ENCODE peak calls at places on chromosomes 16 and 17, in eight cellular contexts. Q is dermis blood vessel endothelial cell; H is anterior cingulate cortex; L is caudate nucleus; J is GM19239; U is esophagus squamous epithelium; I is retina; B is activated CD8-positive, alpha-beta memory T cell treated with anti-CD3 and anti-CD28 coated beads for 1 hour. Y is an unnamed sample.

GRCh38 chr16:22161999-22162657 is at the start of gene SDR42E2:
- DNase-seq in Q (no peak), U (no peak), I (no peak), L (no peak), B (peak; percentile 27), H (no peak), J (peak; percentile 30), Y (peak; percentile 59)

GRCh38 chr17:58325289-58325726 is 3.3 kb downstream of the TSPOAP1 start:
- DNase-seq in U (no peak), J (no peak), B (no peak), I (no peak), Q (no peak), L (no peak), H (peak; percentile 37), Y (no peak)

GRCh38 chr17:77188084-77189066 is 47.6 kb downstream of the SEC14L1 start:
- DNase-seq in H (no peak), I (no peak), U (no peak), J (no peak), B (no peak), L (no peak), Q (peak; percentile 63), Y (no peak)

GRCh38 chr17:9192010-9192409 is 170.7 kb downstream of the NTN1 start:
- DNase-seq in L (no peak), I (no peak), J (no peak), Q (no peak), U (no peak), H (no peak), B (no peak), Y (no peak)

GRCh38 chr17:2786176-2786881 is 9.9 kb upstream of the RAP1GAP2 start:
- DNase-seq in J (peak; percentile 91), I (peak; percentile 96), L (peak; percentile 10), Q (peak; percentile 88), U (no peak), B (peak; percentile 77), H (peak; percentile 55), Y (peak; percentile 97)

GRCh38 chr16:73993878-73994277 is 302.7 kb upstream of the PSMD7 start:
- DNase-seq in J (no peak), U (no peak), Q (no peak), H (no peak), B (no peak), I (no peak), L (no peak), Y (no peak)

GRCh38 chr17:73257516-73257915 is 4.2 kb downstream of the CPSF4L start:
- DNase-seq in H (no peak), L (no peak), Q (no peak), U (no peak), I (no peak), B (no peak), J (no peak), Y (no peak)

GRCh38 chr17:39835038-39835786 is 28.9 kb downstream of the IKZF3 start:
- DNase-seq in L (no peak), H (no peak), B (no peak), J (no peak), Q (no peak), U (no peak), I (no peak), Y (no peak)